ENCODE peak calls at places on chromosomes 12 and 14, in nine cellular contexts. E, S, T, V, B, P, Y, G and J are unnamed samples.

GRCh38 chr12:112985655-112986290 is 7.5 kb downstream of the OAS2 start:
- DNase-seq in E (no peak), S (no peak), T (no peak), V (no peak), B (no peak), P (no peak), Y (no peak), G (no peak), J (no peak)

GRCh38 chr12:111942557-111942956 is 70.4 kb downstream of the TMEM116 start:
- DNase-seq in E (peak), S (no peak), T (peak), V (no peak), B (peak), P (no peak), Y (peak), G (no peak), J (no peak)

GRCh38 chr12:10673660-10674384 is at the start of gene STYK1:
- DNase-seq in E (no peak), S (peak), T (peak), V (no peak), B (peak), P (peak), Y (no peak), G (peak), J (peak)

GRCh38 chr12:26658991-26659390 is 174.0 kb downstream of the ITPR2 start:
- DNase-seq in E (no peak), S (no peak), T (no peak), V (peak), B (no peak), P (no peak), Y (no peak), G (no peak), J (no peak)

GRCh38 chr12:29229937-29230336 is 80.9 kb downstream of the FAR2 start:
- DNase-seq in E (no peak), S (no peak), T (no peak), V (no peak), B (no peak), P (no peak), Y (no peak), G (no peak), J (no peak)

GRCh38 chr14:65750906-65751305 is 338.4 kb downstream of the FUT8 start:
- DNase-seq in E (peak), S (peak), T (no peak), V (no peak), B (no peak), P (no peak), Y (no peak), G (no peak), J (no peak)

GRCh38 chr12:32270818-32271710 is 128.3 kb upstream of the FGD4 start:
- DNase-seq in E (no peak), S (no peak), T (peak), V (no peak), B (no peak), P (peak), Y (peak), G (no peak), J (no peak)

GRCh38 chr12:1629338-1630080 is 478 bp downstream of the WNT5B start:
- DNase-seq in E (no peak), S (peak), T (no peak), V (no peak), B (no peak), P (no peak), Y (no peak), G (no peak), J (no peak)

GRCh38 chr14:51455041-51455835 is 196.5 kb upstream of the FRMD6 start:
- DNase-seq in E (no peak), S (no peak), T (no peak), V (no peak), B (no peak), P (no peak), Y (no peak), G (no peak), J (no peak)

GRCh38 chr12:24499151-24500146 is 449.5 kb downstream of the BCAT1 start:
- DNase-seq in E (no peak), S (no peak), T (no peak), V (no peak), B (no peak), P (peak), Y (no peak), G (no peak), J (no peak)